ENCODE peak calls at places on chromosome 16, in eight cellular contexts. Q is HFF-Myc; X is cardiac muscle cell; W is BJ; B is transverse colon; J is CD8-positive, alpha-beta T cell; K is left ventricle myocardium inferior; P is AG04450. N is an unnamed sample.

GRCh38 chr16:65548470-65548869 is 426.6 kb upstream of the CDH11 start:
- DNase-seq in J (no peak), X (peak), K (no peak), B (no peak), W (no peak), Q (no peak), P (no peak), N (no peak)

GRCh38 chr16:82587289-82587688 is 39.5 kb upstream of the CDH13 start:
- DNase-seq in J (no peak), B (no peak), K (no peak), W (no peak), P (no peak), Q (no peak), X (no peak), N (no peak)

GRCh38 chr16:54582631-54583250 is 296.2 kb upstream of the IRX3 start:
- DNase-seq in B (no peak), P (no peak), K (no peak), W (no peak), J (no peak), X (no peak), Q (no peak), N (no peak)

GRCh38 chr16:80806957-80807356 is 2.6 kb upstream of the CDYL2 start:
- DNase-seq in Q (peak), X (peak), W (peak), J (peak), K (no peak), P (peak), B (no peak), N (no peak)

GRCh38 chr16:14629612-14629918 is 495 bp downstream of the PARN start:
- DNase-seq in P (no peak), J (no peak), X (no peak), B (no peak), K (no peak), W (no peak), Q (no peak), N (no peak)

GRCh38 chr16:21598676-21599157 is 660 bp upstream of the METTL9 start:
- DNase-seq in W (no peak), P (no peak), Q (no peak), J (no peak), B (peak), K (no peak), X (peak), N (no peak)

GRCh38 chr16:14358697-14359305 is 271.3 kb downstream of the PARN start:
- DNase-seq in P (no peak), K (no peak), W (no peak), B (no peak), J (no peak), X (no peak), Q (no peak), N (no peak)

GRCh38 chr16:14196011-14196410 is 124.9 kb downstream of the MRTFB start:
- DNase-seq in Q (no peak), P (no peak), K (no peak), B (no peak), J (no peak), W (no peak), X (peak), N (no peak)

GRCh38 chr16:30958164-30959083 is 870 bp downstream of the SETD1A start:
- DNase-seq in P (no peak), K (peak), B (peak), J (no peak), W (no peak), Q (no peak), X (peak), N (no peak)

GRCh38 chr16:85430523-85431381 is 182.4 kb upstream of the GSE1 start:
- DNase-seq in X (no peak), B (peak), K (no peak), J (no peak), Q (no peak), P (no peak), W (no peak), N (no peak)

GRCh38 chr16:84044108-84044488 is 1.5 kb upstream of the SLC38A8 start:
- DNase-seq in X (peak), Q (no peak), K (no peak), P (no peak), W (no peak), J (no peak), B (no peak), N (no peak)

DNA sequence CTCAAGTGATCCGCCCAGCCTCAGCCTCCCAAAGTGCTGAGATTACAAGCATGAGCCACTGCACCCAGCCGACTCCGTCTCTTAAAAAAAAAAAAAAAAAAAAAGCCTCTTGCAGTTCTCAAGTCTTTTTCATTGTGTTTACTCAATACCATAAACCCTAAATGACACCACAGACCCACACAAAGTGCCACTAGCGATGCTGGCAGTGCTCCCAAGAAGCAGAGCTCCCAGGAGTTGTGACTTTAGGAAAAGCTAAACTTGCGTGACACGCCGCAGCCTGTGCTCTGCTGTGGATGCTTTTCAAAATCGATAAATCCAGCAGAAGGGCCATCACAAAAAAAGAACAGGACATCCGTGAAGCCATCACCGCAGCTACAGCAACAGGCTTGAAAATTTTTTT is 114.7 kb downstream of the ANKRD11 start:
- DNase-seq in P (no peak), B (no peak), Q (no peak), K (no peak), X (no peak), W (no peak), J (no peak), N (no peak)
- H3K4me3 ChIP-seq in P (no peak), B (no peak), Q (no peak), K (no peak), X (no peak), W (no peak), J (no peak), N (no peak)

DNA sequence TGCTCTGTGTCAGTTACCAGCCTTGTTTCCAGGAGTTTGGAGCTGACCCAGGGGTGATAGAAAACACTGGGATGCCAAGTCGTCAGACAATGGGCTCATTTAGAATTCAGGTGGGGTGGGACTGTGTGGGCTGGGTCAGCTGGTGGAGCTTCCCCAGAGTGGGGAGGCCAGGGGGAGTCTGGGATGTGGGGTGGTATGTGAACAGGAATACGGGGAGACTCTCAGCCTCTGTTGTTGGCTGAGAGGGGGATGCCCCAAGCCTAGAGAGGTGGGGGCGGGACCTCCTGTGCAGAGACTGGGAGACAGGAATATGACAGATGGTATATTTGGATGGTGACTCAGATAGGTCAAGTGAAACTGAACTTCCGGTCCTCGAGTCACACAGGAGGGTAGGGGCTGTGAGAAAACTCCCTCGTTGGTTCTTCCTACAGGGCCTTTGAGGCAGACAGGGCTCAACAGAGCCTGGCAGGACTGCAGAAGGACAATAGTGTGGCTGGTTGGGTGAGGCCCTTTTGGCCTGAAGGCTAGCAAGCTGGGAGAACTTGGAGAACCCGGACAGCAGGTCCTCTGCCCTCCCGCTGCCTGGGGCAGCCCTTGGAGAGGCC is 23.7 kb downstream of the CDH1 start:
- DNase-seq in B (peak), W (no peak), Q (peak), P (no peak), J (no peak), X (peak), K (no peak), N (no peak)
- H3K4me3 ChIP-seq in B (no peak), W (no peak), Q (no peak), P (no peak), J (no peak), X (no peak), K (no peak), N (no peak)

DNA sequence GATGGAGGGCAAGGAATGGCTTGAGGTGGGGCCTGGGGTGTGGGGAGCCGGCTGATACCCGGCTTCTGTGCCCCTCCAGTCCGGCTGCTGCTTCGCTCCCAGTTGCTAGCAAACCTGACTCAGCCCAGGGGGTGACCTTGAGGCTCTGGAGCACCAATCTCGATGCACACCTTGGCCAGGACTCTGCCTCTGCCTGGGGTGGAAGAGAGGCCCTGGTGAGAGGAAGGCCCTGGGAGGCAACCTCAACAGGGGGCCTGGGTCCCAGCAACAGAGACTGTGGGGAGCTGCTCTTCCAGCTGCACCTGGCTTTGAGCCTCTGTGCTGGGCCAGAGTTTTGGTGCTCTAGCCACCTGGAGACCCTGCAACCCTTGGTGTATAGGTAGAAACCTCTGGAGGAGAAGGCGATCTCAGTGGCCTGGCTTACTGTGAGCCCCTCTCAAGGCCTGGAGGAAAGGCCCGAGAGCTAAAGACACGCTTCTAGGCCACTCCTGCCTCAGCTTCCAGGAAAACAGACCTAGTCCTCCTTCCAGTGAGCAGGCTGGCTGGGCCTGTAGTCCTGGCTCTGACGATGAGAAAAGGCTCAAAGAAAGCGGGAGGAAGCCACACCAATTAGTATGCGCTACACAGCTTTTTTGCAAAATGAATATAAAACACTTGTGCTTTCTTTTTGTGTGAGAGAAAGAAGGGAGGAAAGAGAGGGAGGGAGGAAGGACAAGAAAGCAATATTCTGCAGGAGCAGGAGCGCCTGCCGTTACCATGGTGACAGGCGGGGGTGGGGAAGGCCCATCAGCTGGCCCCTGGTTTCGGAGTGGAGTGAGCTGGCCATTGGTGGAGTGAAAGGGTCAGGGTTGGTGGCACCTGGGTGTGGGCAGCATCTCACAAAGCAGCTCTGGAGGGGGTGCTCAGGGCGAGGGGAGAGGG is 51.0 kb downstream of the VAC14 start:
- DNase-seq in W (no peak), P (no peak), Q (no peak), K (no peak), J (no peak), X (peak), B (no peak), N (no peak)
- H3K4me3 ChIP-seq in W (no peak), P (no peak), Q (no peak), K (no peak), J (no peak), X (no peak), B (no peak), N (no peak)

GRCh38 chr16:73056911-73057310 is 9.0 kb upstream of the ZFHX3 start:
- DNase-seq in K (no peak), W (no peak), P (no peak), B (no peak), X (peak), Q (no peak), J (no peak), N (no peak)
- H3K4me3 ChIP-seq in K (peak), W (peak), P (peak), B (peak), X (peak), Q (peak), J (no peak), N (peak)

GRCh38 chr16:23837553-23838308 is 1.9 kb downstream of the PRKCB start:
- DNase-seq in J (no peak), P (no peak), W (no peak), B (no peak), Q (no peak), K (no peak), X (no peak), N (no peak)
- H3K4me3 ChIP-seq in J (peak), P (no peak), W (no peak), B (no peak), Q (no peak), K (peak), X (no peak), N (no peak)

DNA sequence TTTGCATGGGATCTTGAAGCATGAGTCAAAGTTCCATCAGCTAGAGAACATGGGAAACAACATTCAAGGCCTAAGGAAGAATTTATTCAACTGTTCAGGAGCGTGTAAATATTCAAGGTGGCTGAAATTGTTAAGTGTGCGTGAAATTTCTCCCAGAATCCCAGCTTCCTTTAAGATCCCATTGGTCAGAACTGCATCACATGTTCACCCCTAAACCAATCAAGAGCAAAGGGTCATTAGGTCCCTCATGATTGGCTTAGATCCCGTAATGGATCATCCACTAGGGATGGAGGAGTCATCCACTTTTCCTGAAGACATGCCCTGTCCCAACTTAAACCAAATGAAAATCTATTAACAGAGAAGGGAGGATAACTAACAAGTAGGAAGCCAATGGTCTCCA is 201.6 kb downstream of the TMEM114 start:
- DNase-seq in X (no peak), W (no peak), P (no peak), B (no peak), J (no peak), K (no peak), Q (no peak), N (no peak)
- H3K4me3 ChIP-seq in X (no peak), W (no peak), P (no peak), B (no peak), J (no peak), K (no peak), Q (no peak), N (no peak)

DNA sequence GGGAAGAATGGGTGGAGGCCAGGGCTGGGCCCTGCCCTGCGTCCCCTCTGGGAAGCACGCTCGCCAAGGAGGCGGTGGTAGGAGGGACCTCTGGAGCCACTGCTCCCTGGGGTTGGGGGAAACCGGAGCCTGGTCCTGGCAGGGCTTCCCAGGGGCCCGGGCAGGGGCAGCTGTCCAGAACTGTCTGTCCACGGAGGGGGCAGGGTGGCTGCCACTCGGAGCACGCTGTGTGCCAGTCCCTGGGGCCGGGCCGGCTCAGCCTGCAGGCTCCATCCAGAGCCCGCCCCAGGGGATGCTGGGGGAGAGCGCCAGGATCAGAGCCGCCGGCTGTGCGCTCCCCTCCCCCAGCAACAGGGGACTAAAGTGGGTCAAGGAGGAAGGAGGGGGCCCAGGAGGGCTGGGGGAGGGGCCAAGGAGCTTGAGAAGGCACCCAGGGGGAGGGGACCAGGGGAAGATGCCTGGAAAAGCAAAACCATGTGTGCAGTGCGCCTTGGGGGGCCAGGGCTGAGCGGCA is 21.4 kb downstream of the ZNF423 start:
- DNase-seq in K (peak), P (no peak), J (no peak), W (no peak), Q (no peak), B (peak), X (peak), N (no peak)
- H3K4me3 ChIP-seq in K (peak), P (no peak), J (no peak), W (no peak), Q (no peak), B (no peak), X (no peak), N (no peak)

N was measured in Panc1.